ENCODE peak calls at places on chromosomes 3 and 15, in ten cellular contexts. P is suprapubic skin, M is transverse colon, J is ovary, D is uterus, B is A549, G is body of pancreas, T is heart left ventricle, A is H54, Y is stomach. I is an unnamed sample.

GRCh38 chr3:72488736-72489030 is 359.6 kb downstream of the SHQ1 start:
- DNase-seq in T (no peak), P (no peak), A (no peak), D (no peak), J (no peak), M (no peak), Y (no peak), B (no peak), G (no peak), I (no peak)

GRCh38 chr15:99955532-99955931 is 222.3 kb upstream of the LYSMD4 start:
- DNase-seq in A (no peak), B (no peak), Y (no peak), D (no peak), J (peak; percentile 6), P (peak; percentile 17), M (no peak), T (no peak), G (no peak), I (no peak)

GRCh38 chr3:145648396-145648795 is 512.6 kb downstream of the PLOD2 start:
- DNase-seq in G (no peak), D (no peak), T (no peak), P (no peak), B (no peak), M (no peak), Y (no peak), J (no peak), A (no peak), I (no peak)

GRCh38 chr3:13149331-13150203 is 76.3 kb upstream of the IQSEC1 start:
- DNase-seq in D (no peak), G (peak; percentile 2), B (no peak), A (no peak), M (peak; percentile 4), P (peak; percentile 35), Y (no peak), J (no peak), T (no peak), I (no peak)

GRCh38 chr3:57059416-57059815 is 1.0 kb upstream of the SPATA12 start:
- DNase-seq in P (no peak), B (no peak), J (no peak), M (no peak), D (no peak), Y (no peak), G (no peak), T (no peak), A (no peak), I (no peak)

GRCh38 chr15:72685301-72685924 is 569 bp downstream of the HIGD2B start:
- DNase-seq in D (no peak), M (no peak), G (no peak), P (no peak), Y (no peak), J (no peak), T (no peak), B (no peak), A (no peak), I (no peak)

GRCh38 chr3:43707266-43707665 is 16.5 kb downstream of the ABHD5 start:
- DNase-seq in D (no peak), A (no peak), M (no peak), P (no peak), Y (no peak), B (no peak), T (no peak), J (no peak), G (peak; percentile 11), I (no peak)

GRCh38 chr3:132317229-132317948 is at the start of gene ACP3:
- DNase-seq in T (peak; percentile 44), M (peak; percentile 15), B (peak; percentile 2), G (peak; percentile 74), A (no peak), D (peak; percentile 63), Y (peak; percentile 62), J (peak; percentile 71), P (no peak), I (peak; percentile 8)

GRCh38 chr15:62962101-62962995 is 80.2 kb upstream of the TPM1 start:
- DNase-seq in B (no peak), P (no peak), G (no peak), M (no peak), D (no peak), A (no peak), T (no peak), J (no peak), Y (no peak), I (no peak)

GRCh38 chr15:64148168-64148567 is 3.4 kb upstream of the SNX22 start:
- DNase-seq in Y (no peak), D (no peak), G (no peak), M (no peak), T (no peak), P (no peak), B (no peak), J (no peak), A (no peak), I (no peak)

GRCh38 chr15:64146520-64146884 is 5.0 kb upstream of the SNX22 start:
- DNase-seq in A (no peak), B (no peak), J (no peak), T (no peak), P (no peak), G (no peak), Y (no peak), D (no peak), M (no peak), I (no peak)

GRCh38 chr15:64146041-64146440 is 5.5 kb upstream of the SNX22 start:
- DNase-seq in P (no peak), T (peak; percentile 88), G (no peak), D (no peak), A (no peak), Y (no peak), M (no peak), J (no peak), B (no peak), I (no peak)

GRCh38 chr15:64148581-64148980 is 3.0 kb upstream of the SNX22 start:
- DNase-seq in D (no peak), A (no peak), Y (no peak), G (no peak), J (no peak), T (no peak), P (no peak), B (no peak), M (no peak), I (no peak)

DNA sequence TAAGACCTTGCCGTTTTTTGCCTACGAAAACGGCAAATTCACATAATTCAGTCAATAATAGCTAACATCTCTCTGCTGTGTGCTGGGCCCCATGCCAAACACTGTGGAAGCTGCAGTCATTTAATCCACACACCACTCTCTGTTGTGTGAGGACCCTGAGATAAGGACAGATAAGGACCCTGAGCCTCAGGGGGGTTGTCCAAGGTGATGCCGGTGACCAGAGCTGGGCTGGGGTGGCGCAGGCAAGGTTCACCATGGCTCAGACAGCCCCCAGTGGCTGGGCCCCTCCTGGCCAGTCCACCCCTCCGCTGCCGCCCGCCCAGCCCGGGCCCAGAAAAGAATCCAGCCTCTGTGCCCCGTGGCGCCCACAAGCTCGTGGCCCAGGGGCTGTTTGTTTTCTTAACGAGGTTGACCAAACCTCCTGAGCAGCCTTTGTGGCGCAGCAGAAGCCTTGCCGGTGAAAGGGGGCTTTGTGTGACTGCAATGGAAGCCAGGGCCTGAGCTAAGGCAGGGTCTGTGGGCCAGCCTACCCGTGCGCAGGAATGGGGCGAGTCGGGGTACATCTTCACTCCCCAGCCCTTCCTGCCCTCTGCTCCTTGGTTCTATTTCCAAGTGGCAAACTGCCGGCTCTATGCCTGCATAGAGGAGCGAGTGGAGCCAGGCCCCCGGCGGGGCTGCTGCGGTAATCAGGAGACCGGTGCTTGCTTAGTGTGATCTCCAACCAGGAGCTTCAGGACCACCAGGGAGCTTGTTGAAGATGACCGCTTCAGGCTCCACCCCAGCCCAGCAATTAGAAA is 4.4 kb upstream of the SNX22 start:
- DNase-seq in B (no peak), M (no peak), P (no peak), A (no peak), T (no peak), J (no peak), G (no peak), Y (no peak), D (no peak), I (no peak)
- TF ChIP-seq POLR2A in B (no peak), M (no peak), P (no peak), A (no peak), T (no peak), J (no peak), G (no peak), Y (no peak), D (no peak), I (peak; percentile 21)

GRCh38 chr15:65423150-65423976 is 616 bp upstream of the IGDCC4 start:
- DNase-seq in G (no peak), J (no peak), A (no peak), D (no peak), M (no peak), B (no peak), Y (no peak), T (no peak), P (no peak), I (no peak)
- TF ChIP-seq POLR2A in G (no peak), J (no peak), A (no peak), D (no peak), M (no peak), B (no peak), Y (no peak), T (no peak), P (no peak), I (no peak)

GRCh38 chr3:52986049-52986448 is 59.8 kb downstream of the SFMBT1 start:
- DNase-seq in Y (no peak), B (no peak), J (no peak), T (no peak), M (no peak), D (no peak), G (no peak), P (no peak), A (no peak), I (no peak)

GRCh38 chr3:52982839-52983238 is 63.0 kb downstream of the SFMBT1 start:
- DNase-seq in G (no peak), P (no peak), D (no peak), Y (no peak), J (no peak), A (no peak), B (no peak), T (no peak), M (no peak), I (no peak)

GRCh38 chr3:52986938-52987337 is 58.9 kb downstream of the SFMBT1 start:
- DNase-seq in A (no peak), G (no peak), B (peak; percentile 35), P (no peak), Y (no peak), T (no peak), D (no peak), M (no peak), J (no peak), I (no peak)

GRCh38 chr3:52983828-52984227 is 62.0 kb downstream of the SFMBT1 start:
- DNase-seq in G (no peak), M (no peak), T (no peak), J (no peak), Y (no peak), A (no peak), B (no peak), D (no peak), P (no peak), I (no peak)

GRCh38 chr3:52983336-52983807 is 62.5 kb downstream of the SFMBT1 start:
- DNase-seq in D (no peak), P (no peak), A (no peak), Y (no peak), M (peak; percentile 38), T (no peak), G (no peak), B (no peak), J (no peak), I (peak; percentile 88)
- TF ChIP-seq POLR2A in D (no peak), P (no peak), A (no peak), Y (no peak), M (peak; percentile 12), T (no peak), G (no peak), B (no peak), J (no peak), I (peak; percentile 32)

GRCh38 chr15:51982770-51983103 is 11.2 kb upstream of the LEO1 start:
- DNase-seq in T (no peak), M (no peak), G (no peak), P (no peak), A (no peak), B (peak; percentile 41), D (no peak), Y (no peak), J (no peak), I (no peak)

GRCh38 chr15:51982013-51982769 is 10.6 kb upstream of the LEO1 start:
- DNase-seq in P (no peak), J (no peak), A (peak; percentile 6), Y (no peak), G (peak; percentile 11), M (no peak), B (peak; percentile 89), T (peak; percentile 44), D (no peak), I (peak; percentile 92)
- TF ChIP-seq POLR2A in P (no peak), J (no peak), A (no peak), Y (no peak), G (no peak), M (no peak), B (no peak), T (no peak), D (no peak), I (peak; percentile 69)